ENCODE peak calls at places on chromosomes 7 and 10, in five cellular contexts. T is ovary; C is CD4-positive, alpha-beta memory T cell; D is A549; N is heart left ventricle. I is an unnamed sample.

GRCh38 chr10:29113251-29113945 is 175.5 kb upstream of the LYZL1 start:
- DNase-seq in T (no peak), C (no peak), D (no peak), N (no peak), I (no peak)

GRCh38 chr7:149003560-149004305 is 24.6 kb downstream of the PDIA4 start:
- DNase-seq in T (no peak), C (no peak), D (no peak), N (no peak), I (no peak)

GRCh38 chr7:138666385-138666784 is 34.8 kb downstream of the SVOPL start:
- DNase-seq in T (no peak), C (no peak), D (no peak), N (no peak), I (no peak)

GRCh38 chr7:37920619-37921339 is at the start of gene EPDR1:
- DNase-seq in T (peak), C (peak), D (peak), N (peak), I (peak)

GRCh38 chr7:80637911-80638765 is at the start of gene CD36:
- DNase-seq in T (no peak), C (no peak), D (no peak), N (peak), I (no peak)

GRCh38 chr10:116056445-116057293 is 216.3 kb downstream of the GFRA1 start:
- DNase-seq in T (no peak), C (no peak), D (no peak), N (no peak), I (no peak)

GRCh38 chr7:75642810-75643486 is 95.8 kb downstream of the HIP1 start:
- DNase-seq in T (no peak), C (peak), D (peak), N (no peak), I (peak)

GRCh38 chr10:79981673-79982485 is 33.0 kb upstream of the SFTPD start:
- DNase-seq in T (peak), C (no peak), D (peak), N (peak), I (peak)

GRCh38 chr10:34078798-34079470 is 736.2 kb downstream of the PARD3 start:
- DNase-seq in T (peak), C (no peak), D (no peak), N (peak), I (peak)

GRCh38 chr10:1964476-1964875 is 227.2 kb upstream of the ADARB2 start:
- DNase-seq in T (no peak), C (no peak), D (no peak), N (no peak), I (no peak)

GRCh38 chr10:17647316-17647715 is 3.4 kb downstream of the STAM start:
- DNase-seq in T (no peak), C (no peak), D (no peak), N (peak), I (peak)

GRCh38 chr7:7564323-7564780 is 2.3 kb upstream of the MIOS start:
- DNase-seq in T (no peak), C (no peak), D (peak), N (no peak), I (no peak)

GRCh38 chr10:119286983-119287612 is 79.7 kb downstream of the GRK5 start:
- DNase-seq in T (no peak), C (no peak), D (no peak), N (no peak), I (no peak)

GRCh38 chr7:13541326-13541725 is 448.1 kb downstream of the ETV1 start:
- DNase-seq in T (no peak), C (no peak), D (no peak), N (no peak), I (no peak)

GRCh38 chr10:29163746-29164145 is 125.1 kb upstream of the LYZL1 start:
- DNase-seq in T (no peak), C (no peak), D (peak), N (peak), I (no peak)

GRCh38 chr10:104777086-104777799 is 136.2 kb downstream of the SORCS3 start:
- DNase-seq in T (no peak), C (no peak), D (no peak), N (no peak), I (no peak)

GRCh38 chr10:122632561-122632960 is 67.1 kb downstream of the C10orf120 start:
- DNase-seq in T (peak), C (no peak), D (no peak), N (no peak), I (no peak)

GRCh38 chr7:18675579-18675978 is 180.0 kb downstream of the HDAC9 start:
- DNase-seq in T (no peak), C (no peak), D (no peak), N (no peak), I (no peak)

GRCh38 chr10:12681250-12681649 is 320.3 kb downstream of the CCDC3 start:
- DNase-seq in T (no peak), C (no peak), D (no peak), N (no peak), I (no peak)

GRCh38 chr10:105139363-105139762 is 498.3 kb downstream of the SORCS3 start:
- DNase-seq in T (no peak), C (no peak), D (no peak), N (no peak), I (no peak)

GRCh38 chr7:46424934-46425333 is 503.9 kb upstream of the IGFBP3 start:
- DNase-seq in T (no peak), C (no peak), D (no peak), N (no peak), I (no peak)

GRCh38 chr7:146115665-146116451 is 743 bp upstream of the CNTNAP2 start:
- DNase-seq in T (peak), C (no peak), D (no peak), N (peak), I (peak)

GRCh38 chr10:61832866-61833481 is 68.5 kb upstream of the ARID5B start:
- DNase-seq in T (no peak), C (no peak), D (no peak), N (no peak), I (no peak)

GRCh38 chr10:122446668-122447410 is 7.6 kb upstream of the ARMS2 start:
- DNase-seq in T (no peak), C (no peak), D (peak), N (no peak), I (no peak)

GRCh38 chr7:141478845-141479244 is 72.4 kb upstream of the AGK start:
- DNase-seq in T (no peak), C (no peak), D (no peak), N (no peak), I (no peak)

GRCh38 chr7:9890092-9890491 is 1083.6 kb upstream of the PHF14 start:
- DNase-seq in T (no peak), C (no peak), D (no peak), N (no peak), I (no peak)

GRCh38 chr7:28984631-28985030 is 26.5 kb upstream of the TRIL start:
- DNase-seq in T (no peak), C (no peak), D (peak), N (peak), I (no peak)

GRCh38 chr7:37832194-37832593 is 16.2 kb upstream of the NME8 start:
- DNase-seq in T (peak), C (no peak), D (peak), N (peak), I (peak)

GRCh38 chr7:54931532-54931931 is 87.3 kb upstream of the EGFR start:
- DNase-seq in T (no peak), C (no peak), D (no peak), N (no peak), I (no peak)

GRCh38 chr7:25662881-25663588 is 434.7 kb upstream of the NPVF start:
- DNase-seq in T (peak), C (no peak), D (no peak), N (no peak), I (no peak)
- H3K27ac ChIP-seq in T (peak), C (no peak), D (no peak), N (no peak), I (no peak)

DNA sequence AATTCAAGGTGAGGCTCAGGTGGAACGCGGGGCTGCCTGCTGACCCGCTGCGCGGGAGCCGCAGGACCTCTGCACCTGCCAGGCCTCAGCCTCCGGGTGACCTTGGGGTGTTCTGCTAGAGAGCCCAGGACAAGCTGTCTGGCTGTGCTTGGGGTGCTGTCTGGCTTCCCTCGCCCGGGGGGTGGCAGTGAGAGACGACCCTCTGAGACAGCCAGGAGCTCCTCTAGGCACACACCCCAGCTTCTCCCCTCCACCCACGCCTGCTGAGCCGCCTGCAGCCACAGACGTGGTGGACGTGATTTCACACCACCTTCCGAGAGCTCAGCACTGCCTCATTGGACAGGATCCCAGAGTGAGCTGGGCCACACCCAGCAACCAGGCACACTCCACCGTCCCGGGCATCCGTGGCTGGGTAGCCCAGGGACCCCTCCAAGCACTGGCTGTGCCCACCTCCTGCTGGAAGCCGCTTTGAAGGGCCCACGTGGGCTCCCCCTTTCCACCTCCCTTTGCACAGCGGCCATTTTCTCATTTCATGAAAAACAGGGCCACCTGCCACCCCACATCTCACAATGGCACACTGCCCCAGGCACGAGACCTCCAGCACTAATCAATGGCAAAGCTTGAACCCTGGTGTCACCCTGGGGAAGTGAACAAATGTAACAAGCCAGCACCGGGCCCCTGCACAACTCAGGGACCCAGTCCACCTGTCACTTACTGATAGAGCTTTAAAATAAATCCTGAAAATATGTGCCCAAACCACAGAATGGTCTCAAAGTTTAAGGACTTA is 35.0 kb downstream of the ZFAND2A start:
- DNase-seq in T (no peak), C (no peak), D (no peak), N (no peak), I (peak)
- H3K27ac ChIP-seq in T (no peak), C (no peak), D (no peak), N (no peak), I (no peak)

GRCh38 chr10:71821909-71822763 is 28.9 kb downstream of the PSAP start:
- DNase-seq in T (no peak), C (no peak), D (no peak), N (no peak), I (peak)
- H3K27ac ChIP-seq in T (no peak), C (no peak), D (no peak), N (no peak), I (no peak)

DNA sequence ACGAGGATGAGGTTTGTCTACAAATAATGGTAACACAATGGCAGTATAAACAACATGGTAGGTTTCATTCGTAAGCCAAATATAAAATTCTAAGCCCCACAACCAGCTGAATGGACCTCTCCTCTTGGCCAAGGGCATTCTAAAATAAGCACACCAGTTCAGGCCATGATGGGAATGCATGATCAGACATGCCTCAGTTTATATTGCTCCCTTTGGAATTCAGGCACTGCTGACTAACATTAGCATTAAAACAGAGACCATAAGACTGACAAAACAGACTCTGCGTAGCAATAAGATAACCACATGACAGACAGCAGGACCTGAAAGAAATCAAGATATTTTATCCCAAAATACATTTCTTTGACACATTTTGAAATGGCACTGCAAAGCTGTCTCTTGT is 125.8 kb downstream of the FAM107B start:
- DNase-seq in T (no peak), C (peak), D (no peak), N (no peak), I (no peak)
- H3K27ac ChIP-seq in T (no peak), C (peak), D (peak), N (peak), I (peak)

GRCh38 chr7:121021266-121021969 is 32.9 kb downstream of the CPED1 start:
- DNase-seq in T (no peak), C (no peak), D (no peak), N (no peak), I (no peak)

GRCh38 chr7:121020652-121021051 is 32.1 kb downstream of the CPED1 start:
- DNase-seq in T (no peak), C (no peak), D (no peak), N (no peak), I (no peak)

GRCh38 chr7:121024568-121025055 is 36.1 kb downstream of the CPED1 start:
- DNase-seq in T (no peak), C (no peak), D (no peak), N (no peak), I (no peak)

GRCh38 chr7:121023683-121024507 is 35.4 kb downstream of the CPED1 start:
- DNase-seq in T (no peak), C (no peak), D (no peak), N (no peak), I (no peak)

DNA sequence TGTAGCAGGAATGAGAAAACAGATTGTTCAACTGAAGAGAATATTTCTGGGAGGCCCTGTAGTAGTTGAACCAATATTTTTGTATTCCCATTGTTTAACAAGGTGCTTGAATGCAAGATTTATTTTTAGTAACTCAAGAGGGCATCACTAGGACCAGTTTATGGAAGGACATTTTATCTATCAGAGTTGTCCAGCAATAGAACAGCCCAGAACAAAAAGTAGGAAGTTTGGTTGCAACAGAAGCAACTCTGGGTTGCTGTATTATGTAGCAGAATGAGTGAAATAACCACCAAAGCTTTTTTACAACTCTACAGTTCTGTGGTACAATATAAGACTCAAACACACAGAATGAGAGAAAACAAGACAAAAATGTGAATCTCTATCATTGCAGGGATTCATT is 34.7 kb downstream of the CPED1 start:
- DNase-seq in T (no peak), C (no peak), D (no peak), N (no peak), I (no peak)
- H3K27ac ChIP-seq in T (no peak), C (no peak), D (no peak), N (peak), I (no peak)

DNA sequence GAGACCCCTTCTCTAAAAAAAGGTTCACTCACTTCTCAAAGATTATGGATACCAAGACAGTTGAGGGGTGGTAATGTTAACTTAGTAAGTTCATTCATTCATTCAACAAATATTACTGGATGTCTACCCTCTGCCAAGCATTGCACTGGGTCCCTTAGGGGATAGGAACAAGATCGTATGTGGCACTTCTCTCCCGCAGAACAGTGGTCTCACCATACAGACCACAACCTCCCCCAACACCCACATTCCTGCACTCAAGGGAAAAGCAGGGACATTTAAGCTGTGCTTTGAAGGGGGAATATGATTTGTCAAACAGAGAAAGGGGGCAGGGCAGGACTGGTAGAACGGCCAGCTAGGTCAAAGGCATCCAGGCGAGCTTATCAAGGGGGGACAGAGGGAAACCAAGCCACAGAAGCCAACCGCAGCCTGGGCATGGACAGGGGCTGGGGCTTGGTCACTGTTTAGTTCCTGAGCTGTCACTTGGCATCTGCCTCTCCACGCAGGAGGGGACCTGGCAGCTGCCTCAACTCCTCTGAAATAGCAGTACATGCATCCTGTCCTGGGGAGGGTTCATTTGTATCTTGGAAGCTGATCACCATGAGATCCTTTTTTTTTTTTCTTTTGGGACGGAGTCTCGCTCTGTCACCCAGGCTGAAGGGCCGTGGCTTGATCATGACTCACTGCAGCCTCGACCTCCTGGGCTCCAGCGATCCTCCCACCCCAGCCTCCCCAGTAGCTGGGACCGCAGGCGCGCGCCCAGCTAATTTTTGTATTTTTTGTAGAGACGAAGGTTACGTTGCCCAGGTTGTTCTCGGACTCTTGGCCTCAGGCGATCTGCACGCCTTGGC is 949 bp upstream of the CLIP2 start:
- DNase-seq in T (no peak), C (no peak), D (no peak), N (no peak), I (no peak)
- H3K27ac ChIP-seq in T (no peak), C (no peak), D (peak), N (no peak), I (no peak)

DNA sequence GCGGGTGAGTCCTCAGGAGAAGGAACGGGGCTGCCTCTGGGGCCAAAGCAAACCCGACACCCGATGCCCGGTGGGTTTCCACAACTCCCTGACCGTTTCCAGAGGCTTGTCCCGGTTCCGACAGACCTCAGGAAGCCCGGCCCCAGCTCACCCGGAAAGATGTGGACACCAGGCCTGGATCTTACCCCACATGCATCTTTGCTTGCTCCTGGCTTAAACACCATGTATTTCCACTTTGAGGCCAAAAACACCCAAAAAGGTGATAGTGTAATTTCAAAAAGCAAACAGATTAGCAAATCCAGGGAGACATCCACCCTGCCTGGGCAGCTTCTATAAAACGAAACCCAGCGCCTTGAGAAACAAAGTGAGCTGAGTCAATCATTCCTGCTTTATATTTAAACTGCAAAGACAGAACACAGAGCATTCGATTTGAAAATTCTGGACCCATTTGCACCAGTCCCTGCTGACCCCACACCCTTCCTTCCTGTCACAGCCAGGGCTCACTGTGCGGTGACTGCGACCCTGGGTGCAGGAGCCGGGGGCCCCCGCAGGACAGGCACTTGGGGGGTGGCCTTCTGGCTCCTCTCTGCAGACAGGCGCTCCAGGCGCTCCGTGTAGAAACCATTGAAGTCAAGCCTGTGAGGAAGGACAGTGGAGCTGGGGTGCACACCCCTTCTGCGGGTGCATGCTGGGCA is 2.7 kb upstream of the ADAM8 start:
- DNase-seq in T (no peak), C (no peak), D (no peak), N (no peak), I (no peak)
- H3K27ac ChIP-seq in T (no peak), C (peak), D (no peak), N (peak), I (no peak)